ENCODE peak calls at places on chromosomes 13 and 19, in seven cellular contexts. One of them, this sample, is unnamed.

GRCh38 chr13:113040597-113041292 is 64.8 kb upstream of the F7 start:
- DNase-seq in HCT116: no peak
- DNase-seq in IMR-90: no peak
- DNase-seq in K562: no peak
- DNase-seq in H1: no peak
- DNase-seq in GM12878: no peak
- DNase-seq in HepG2: no peak
- DNase-seq in this sample: no peak

GRCh38 chr13:20140487-20140886 is 20.4 kb downstream of the GJA3 start:
- DNase-seq in HCT116: no peak
- DNase-seq in IMR-90: no peak
- DNase-seq in K562: no peak
- DNase-seq in H1: no peak
- DNase-seq in GM12878: no peak
- DNase-seq in HepG2: no peak
- DNase-seq in this sample: no peak

GRCh38 chr13:104954210-104954609 is 1581.3 kb downstream of the EFNB2 start:
- DNase-seq in HCT116: no peak
- DNase-seq in IMR-90: no peak
- DNase-seq in K562: no peak
- DNase-seq in H1: no peak
- DNase-seq in GM12878: no peak
- DNase-seq in HepG2: no peak
- DNase-seq in this sample: no peak

GRCh38 chr19:34459614-34460013 is 21.9 kb upstream of the WTIP start:
- DNase-seq in HCT116: no peak
- DNase-seq in IMR-90: no peak
- DNase-seq in K562: no peak
- DNase-seq in H1: no peak
- DNase-seq in GM12878: no peak
- DNase-seq in HepG2: no peak
- DNase-seq in this sample: no peak

GRCh38 chr19:1651548-1652394 is 644 bp downstream of the TCF3 start:
- DNase-seq in HCT116: no peak
- DNase-seq in IMR-90: peak; percentile 23
- DNase-seq in K562: peak; percentile 61
- DNase-seq in H1: no peak
- DNase-seq in GM12878: no peak
- DNase-seq in HepG2: no peak
- DNase-seq in this sample: no peak

GRCh38 chr13:112838038-112838965 is 130.7 kb upstream of the MCF2L start:
- DNase-seq in HCT116: no peak
- DNase-seq in IMR-90: no peak
- DNase-seq in K562: no peak
- DNase-seq in H1: no peak
- DNase-seq in GM12878: no peak
- DNase-seq in HepG2: no peak
- DNase-seq in this sample: no peak

GRCh38 chr19:21595185-21595584 is 89.8 kb downstream of the ZNF429 start:
- DNase-seq in HCT116: no peak
- DNase-seq in IMR-90: no peak
- DNase-seq in K562: no peak
- DNase-seq in H1: no peak
- DNase-seq in GM12878: no peak
- DNase-seq in HepG2: no peak
- DNase-seq in this sample: no peak

GRCh38 chr13:94352057-94352456 is 127.4 kb downstream of the DCT start:
- DNase-seq in HCT116: no peak
- DNase-seq in IMR-90: peak; percentile 31
- DNase-seq in K562: no peak
- DNase-seq in H1: no peak
- DNase-seq in GM12878: no peak
- DNase-seq in HepG2: no peak
- DNase-seq in this sample: no peak

GRCh38 chr13:99873832-99874430 is 97.6 kb downstream of the ZIC5 start:
- DNase-seq in HCT116: no peak
- DNase-seq in IMR-90: no peak
- DNase-seq in K562: no peak
- DNase-seq in H1: no peak
- DNase-seq in GM12878: no peak
- DNase-seq in HepG2: no peak
- DNase-seq in this sample: no peak

GRCh38 chr19:35144600-35145436 is 1.8 kb downstream of the FXYD7 start:
- DNase-seq in HCT116: no peak
- DNase-seq in IMR-90: no peak
- DNase-seq in K562: peak; percentile 89
- DNase-seq in H1: peak; percentile 82
- DNase-seq in GM12878: no peak
- DNase-seq in HepG2: no peak
- DNase-seq in this sample: peak; percentile 92

GRCh38 chr13:62293081-62293480 is 877.4 kb upstream of the PCDH20 start:
- DNase-seq in HCT116: no peak
- DNase-seq in IMR-90: peak; percentile 23
- DNase-seq in K562: no peak
- DNase-seq in H1: no peak
- DNase-seq in GM12878: no peak
- DNase-seq in HepG2: no peak
- DNase-seq in this sample: peak; percentile 14

GRCh38 chr13:41973247-41973741 is 12.4 kb upstream of the VWA8 start:
- DNase-seq in HCT116: no peak
- DNase-seq in IMR-90: no peak
- DNase-seq in K562: no peak
- DNase-seq in H1: peak; percentile 76
- DNase-seq in GM12878: no peak
- DNase-seq in HepG2: no peak
- DNase-seq in this sample: no peak

GRCh38 chr13:28744656-28745055 is 25.9 kb upstream of the SLC46A3 start:
- DNase-seq in HCT116: no peak
- DNase-seq in IMR-90: no peak
- DNase-seq in K562: no peak
- DNase-seq in H1: peak; percentile 22
- DNase-seq in GM12878: no peak
- DNase-seq in HepG2: no peak
- DNase-seq in this sample: no peak
- TF ChIP-seq CEBPB in HCT116: no peak
- TF ChIP-seq CEBPB in IMR-90: no peak
- TF ChIP-seq CEBPB in K562: no peak
- TF ChIP-seq CEBPB in H1: no peak
- TF ChIP-seq CEBPB in GM12878: no peak
- TF ChIP-seq CEBPB in HepG2: no peak
- TF ChIP-seq CEBPB in this sample: no peak

GRCh38 chr19:56103027-56103614 is 18.0 kb downstream of the ZNF787 start:
- DNase-seq in HCT116: no peak
- DNase-seq in IMR-90: no peak
- DNase-seq in K562: no peak
- DNase-seq in H1: no peak
- DNase-seq in GM12878: no peak
- DNase-seq in HepG2: no peak
- DNase-seq in this sample: no peak
- TF ChIP-seq CEBPB in HCT116: no peak
- TF ChIP-seq CEBPB in IMR-90: no peak
- TF ChIP-seq CEBPB in K562: no peak
- TF ChIP-seq CEBPB in H1: no peak
- TF ChIP-seq CEBPB in GM12878: no peak
- TF ChIP-seq CEBPB in HepG2: no peak
- TF ChIP-seq CEBPB in this sample: no peak

GRCh38 chr13:40664100-40665060 is 2.1 kb downstream of the FOXO1 start:
- DNase-seq in HCT116: no peak
- DNase-seq in IMR-90: no peak
- DNase-seq in K562: peak; percentile 50
- DNase-seq in H1: peak; percentile 59
- DNase-seq in GM12878: no peak
- DNase-seq in HepG2: peak; percentile 43
- DNase-seq in this sample: peak; percentile 20

GRCh38 chr13:40666905-40667621 is 622 bp upstream of the FOXO1 start:
- DNase-seq in HCT116: no peak
- DNase-seq in IMR-90: no peak
- DNase-seq in K562: peak; percentile 57
- DNase-seq in H1: peak; percentile 67
- DNase-seq in GM12878: no peak
- DNase-seq in HepG2: peak; percentile 48
- DNase-seq in this sample: peak; percentile 19

GRCh38 chr13:40666058-40666904 is at the start of gene FOXO1:
- DNase-seq in HCT116: peak; percentile 58
- DNase-seq in IMR-90: peak; percentile 74
- DNase-seq in K562: peak; percentile 96
- DNase-seq in H1: peak; percentile 90
- DNase-seq in GM12878: no peak
- DNase-seq in HepG2: peak; percentile 51
- DNase-seq in this sample: peak; percentile 74

GRCh38 chr13:40665061-40665753 is 1.2 kb downstream of the FOXO1 start:
- DNase-seq in HCT116: no peak
- DNase-seq in IMR-90: no peak
- DNase-seq in K562: peak; percentile 36
- DNase-seq in H1: peak; percentile 69
- DNase-seq in GM12878: no peak
- DNase-seq in HepG2: no peak
- DNase-seq in this sample: peak; percentile 42

DNA sequence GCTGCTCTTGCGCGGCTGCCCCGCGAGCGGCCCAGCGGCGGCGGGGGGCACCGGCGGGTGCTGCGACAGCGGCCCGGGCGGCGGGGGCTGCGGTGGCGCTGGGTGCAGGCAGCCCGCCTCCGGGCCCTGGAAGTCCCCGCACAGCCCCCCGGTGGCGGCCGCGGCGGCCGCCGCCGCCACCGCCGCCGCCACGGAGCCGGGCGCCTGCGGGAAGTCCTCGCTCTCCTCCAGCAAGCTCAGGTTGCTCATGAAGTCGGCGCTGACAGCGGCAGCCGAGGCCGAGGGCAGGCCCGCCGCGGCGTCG is 735 bp downstream of the FOXO1 start:
- DNase-seq in HCT116: no peak
- DNase-seq in IMR-90: no peak
- DNase-seq in K562: peak; percentile 19
- DNase-seq in H1: no peak
- DNase-seq in GM12878: no peak
- DNase-seq in HepG2: no peak
- DNase-seq in this sample: peak; percentile 13
- TF ChIP-seq CEBPB in HCT116: no peak
- TF ChIP-seq CEBPB in IMR-90: no peak
- TF ChIP-seq CEBPB in K562: no peak
- TF ChIP-seq CEBPB in H1: no peak
- TF ChIP-seq CEBPB in GM12878: no peak
- TF ChIP-seq CEBPB in HepG2: no peak
- TF ChIP-seq CEBPB in this sample: no peak

GRCh38 chr19:3860499-3860898 is 8.3 kb downstream of the ZFR2 start:
- DNase-seq in HCT116: no peak
- DNase-seq in IMR-90: no peak
- DNase-seq in K562: no peak
- DNase-seq in H1: no peak
- DNase-seq in GM12878: no peak
- DNase-seq in HepG2: no peak
- DNase-seq in this sample: no peak

GRCh38 chr19:3855321-3855720 is 13.5 kb downstream of the ZFR2 start:
- DNase-seq in HCT116: no peak
- DNase-seq in IMR-90: no peak
- DNase-seq in K562: no peak
- DNase-seq in H1: no peak
- DNase-seq in GM12878: no peak
- DNase-seq in HepG2: peak; percentile 76
- DNase-seq in this sample: peak; percentile 11

GRCh38 chr19:3852177-3852511 is 16.7 kb downstream of the ZFR2 start:
- DNase-seq in HCT116: no peak
- DNase-seq in IMR-90: no peak
- DNase-seq in K562: no peak
- DNase-seq in H1: no peak
- DNase-seq in GM12878: no peak
- DNase-seq in HepG2: no peak
- DNase-seq in this sample: no peak

GRCh38 chr19:3852614-3853254 is 16.1 kb downstream of the ZFR2 start:
- DNase-seq in HCT116: peak; percentile 79
- DNase-seq in IMR-90: peak; percentile 60
- DNase-seq in K562: peak; percentile 39
- DNase-seq in H1: peak; percentile 59
- DNase-seq in GM12878: no peak
- DNase-seq in HepG2: peak; percentile 31
- DNase-seq in this sample: peak; percentile 46

DNA sequence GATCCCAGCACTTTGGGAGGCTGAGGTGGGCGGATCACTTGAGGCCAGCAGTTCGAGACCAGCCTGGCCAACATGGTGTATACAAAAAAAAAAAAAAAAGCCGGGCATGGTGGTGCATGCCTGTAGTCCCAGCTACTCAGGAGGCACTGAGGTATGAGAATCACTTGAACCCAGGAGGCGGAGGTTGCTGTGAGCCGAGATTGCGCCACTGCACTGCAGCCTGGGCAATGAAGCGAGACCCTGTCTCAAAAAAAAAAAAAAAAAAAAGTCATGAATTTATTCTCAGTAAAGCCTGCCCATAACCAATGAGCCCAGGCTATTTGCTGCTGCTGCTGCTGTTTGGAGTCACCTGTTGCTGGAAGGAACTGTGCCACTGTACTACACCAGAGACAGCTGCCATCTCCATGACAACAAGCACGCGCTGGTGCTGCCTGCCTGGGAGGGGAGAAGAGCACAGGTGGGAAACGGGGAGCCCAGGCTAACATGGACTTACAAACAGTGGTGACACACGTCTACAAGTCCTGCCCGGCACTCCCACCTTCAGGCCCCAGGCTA is 11.3 kb downstream of the ZFR2 start:
- DNase-seq in HCT116: no peak
- DNase-seq in IMR-90: no peak
- DNase-seq in K562: no peak
- DNase-seq in H1: no peak
- DNase-seq in GM12878: no peak
- DNase-seq in HepG2: no peak
- DNase-seq in this sample: no peak
- TF ChIP-seq CEBPB in HCT116: no peak
- TF ChIP-seq CEBPB in IMR-90: no peak
- TF ChIP-seq CEBPB in K562: no peak
- TF ChIP-seq CEBPB in H1: no peak
- TF ChIP-seq CEBPB in GM12878: no peak
- TF ChIP-seq CEBPB in HepG2: no peak
- TF ChIP-seq CEBPB in this sample: no peak

This sample was measured in A549.